ENCODE peak calls at places on chromosomes 3 and 15, in four cellular contexts. G, T, C and L are unnamed samples.

GRCh38 chr3:22372292-22372949 is 621.4 kb upstream of the ZNF385D start:
- DNase-seq in G (no peak), T (no peak), C (peak), L (no peak)

GRCh38 chr15:49986326-49986725 is 132.7 kb downstream of the ATP8B4 start:
- DNase-seq in G (no peak), T (no peak), C (no peak), L (no peak)

GRCh38 chr3:178302966-178303930 is 233.0 kb upstream of the KCNMB2 start:
- DNase-seq in G (no peak), T (no peak), C (no peak), L (no peak)

GRCh38 chr3:111980716-111981456 is 2.1 kb downstream of the ABHD10 start:
- DNase-seq in G (no peak), T (no peak), C (no peak), L (no peak)

GRCh38 chr3:197456271-197457091 is 99.3 kb downstream of the BDH1 start:
- DNase-seq in G (peak), T (peak), C (peak), L (no peak)

GRCh38 chr3:45635475-45636256 is 41.1 kb downstream of the LIMD1 start:
- DNase-seq in G (no peak), T (no peak), C (no peak), L (no peak)

GRCh38 chr3:24494616-24495333 is at the start of gene THRB:
- DNase-seq in G (peak), T (peak), C (peak), L (no peak)

GRCh38 chr3:186529204-186529999 is 14.8 kb downstream of the CRYGS start:
- DNase-seq in G (no peak), T (no peak), C (no peak), L (no peak)

GRCh38 chr3:32484437-32484836 is 18.2 kb downstream of the CMTM6 start:
- DNase-seq in G (no peak), T (no peak), C (no peak), L (no peak)

GRCh38 chr3:23961913-23962312 is 16.8 kb downstream of the NR1D2 start:
- DNase-seq in G (no peak), T (no peak), C (no peak), L (no peak)

GRCh38 chr3:468172-468571 is 271.6 kb downstream of the CHL1 start:
- DNase-seq in G (no peak), T (peak), C (no peak), L (no peak)

GRCh38 chr3:132652640-132653270 is 6.9 kb downstream of the ACAD11 start:
- DNase-seq in G (no peak), T (no peak), C (no peak), L (no peak)

GRCh38 chr15:69484837-69485236 is 32.2 kb downstream of the RPLP1 start:
- DNase-seq in G (no peak), T (no peak), C (no peak), L (no peak)

GRCh38 chr3:24662449-24663345 is 168.0 kb upstream of the THRB start:
- DNase-seq in G (no peak), T (no peak), C (no peak), L (no peak)

GRCh38 chr3:41508063-41508696 is 308.9 kb downstream of the CTNNB1 start:
- DNase-seq in G (peak), T (no peak), C (peak), L (no peak)

GRCh38 chr3:124986153-124987143 is 51.9 kb upstream of the MUC13 start:
- DNase-seq in G (peak), T (peak), C (no peak), L (no peak)

GRCh38 chr15:64911317-64912186 is at the start of gene ANKDD1A:
- DNase-seq in G (peak), T (peak), C (peak), L (no peak)

GRCh38 chr3:125214738-125215137 is 2.2 kb upstream of the SLC12A8 start:
- DNase-seq in G (no peak), T (no peak), C (no peak), L (no peak)

GRCh38 chr3:16174389-16174788 is at the start of gene GALNT15:
- DNase-seq in G (no peak), T (no peak), C (no peak), L (no peak)

GRCh38 chr3:139087621-139088020 is 42.9 kb upstream of the PRR23C start:
- DNase-seq in G (no peak), T (no peak), C (no peak), L (no peak)

GRCh38 chr3:106533097-106533496 is 664.3 kb upstream of the CBLB start:
- DNase-seq in G (no peak), T (no peak), C (no peak), L (no peak)

GRCh38 chr3:155131104-155131503 is 51.0 kb downstream of the MME start:
- DNase-seq in G (no peak), T (peak), C (no peak), L (no peak)

GRCh38 chr15:40367038-40367672 is 9.1 kb downstream of the DISP2 start:
- DNase-seq in G (no peak), T (no peak), C (no peak), L (no peak)

GRCh38 chr3:148903941-148904340 is 38.8 kb downstream of the CPA3 start:
- DNase-seq in G (no peak), T (no peak), C (no peak), L (no peak)

GRCh38 chr3:148902173-148902791 is 37.2 kb downstream of the CPA3 start:
- DNase-seq in G (no peak), T (no peak), C (no peak), L (no peak)

GRCh38 chr3:148903022-148903442 is 37.9 kb downstream of the CPA3 start:
- DNase-seq in G (no peak), T (no peak), C (no peak), L (no peak)
- TF ChIP-seq EGR1 in G (no peak), T (no peak), C (no peak), L (no peak)

GRCh38 chr3:113051827-113052226 is 61.0 kb downstream of the GTPBP8 start:
- DNase-seq in G (no peak), T (no peak), C (no peak), L (no peak)
- TF ChIP-seq EGR1 in G (no peak), T (no peak), C (no peak), L (no peak)

GRCh38 chr3:183265157-183265642 is 12.1 kb downstream of the B3GNT5 start:
- DNase-seq in G (no peak), T (no peak), C (no peak), L (no peak)
- TF ChIP-seq EGR1 in G (no peak), T (no peak), C (no peak), L (no peak)

GRCh38 chr15:96020133-96020532 is 310.4 kb upstream of the NR2F2 start:
- DNase-seq in G (no peak), T (no peak), C (no peak), L (no peak)
- TF ChIP-seq EGR1 in G (no peak), T (no peak), C (no peak), L (no peak)

GRCh38 chr15:41904487-41905359 is 10.9 kb upstream of the SPTBN5 start:
- DNase-seq in G (peak), T (peak), C (peak), L (peak)
- TF ChIP-seq EGR1 in G (no peak), T (no peak), C (no peak), L (no peak)

GRCh38 chr15:89998141-89998661 is 2.9 kb upstream of the ZNF710 start:
- DNase-seq in G (peak), T (peak), C (no peak), L (no peak)
- TF ChIP-seq EGR1 in G (no peak), T (no peak), C (no peak), L (no peak)

DNA sequence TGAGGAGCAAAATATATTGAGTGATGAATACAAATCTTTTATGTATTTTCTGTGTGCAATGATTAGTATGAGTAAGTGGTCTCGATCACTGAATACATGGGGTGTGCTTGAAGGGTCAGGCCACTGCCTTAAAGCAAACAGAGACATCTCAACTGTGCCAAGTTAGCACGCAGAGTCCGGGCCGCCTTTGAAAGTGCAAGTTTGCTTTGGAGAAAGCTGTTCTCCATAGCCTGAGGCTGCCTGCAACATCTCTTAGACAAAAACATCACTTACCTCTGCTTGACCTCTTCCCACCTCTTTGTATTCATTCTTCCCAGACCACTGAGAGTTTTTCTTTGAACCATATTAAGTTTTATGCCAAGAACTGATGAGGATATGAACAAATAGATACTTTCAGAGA is 267.0 kb downstream of the ZBTB20 start:
- DNase-seq in G (peak), T (no peak), C (no peak), L (no peak)
- TF ChIP-seq EGR1 in G (no peak), T (no peak), C (no peak), L (no peak)